ENCODE peak calls at places on chromosome 1, in eight cellular contexts. G, K, Q, E, R, L, S and F are unnamed samples.

GRCh38 chr1:171191992-171192391 is 6.9 kb downstream of the FMO2 start:
- DNase-seq in Q (no peak), S (no peak), E (no peak), G (no peak), R (no peak), K (no peak), L (no peak), F (no peak)

GRCh38 chr1:31843506-31843905 is 27.7 kb upstream of the SPOCD1 start:
- DNase-seq in L (peak; percentile 30), G (peak; percentile 62), Q (no peak), E (no peak), S (no peak), K (no peak), R (peak; percentile 13), F (no peak)

GRCh38 chr1:231039161-231040018 is 664 bp downstream of the FAM89A start:
- DNase-seq in E (no peak), G (peak; percentile 50), L (peak; percentile 36), K (peak; percentile 18), R (peak; percentile 14), Q (no peak), S (peak; percentile 86), F (peak; percentile 87)

GRCh38 chr1:202170726-202171125 is 10.3 kb upstream of the PTPN7 start:
- DNase-seq in E (no peak), G (no peak), K (no peak), R (no peak), L (no peak), Q (no peak), S (no peak), F (no peak)

GRCh38 chr1:167728818-167729410 is 7.1 kb downstream of the MPZL1 start:
- DNase-seq in R (no peak), E (no peak), G (peak; percentile 43), S (no peak), K (no peak), Q (no peak), L (no peak), F (no peak)

GRCh38 chr1:208314431-208314830 is 70.2 kb upstream of the PLXNA2 start:
- DNase-seq in Q (no peak), G (no peak), K (no peak), E (no peak), L (no peak), R (no peak), S (no peak), F (no peak)

GRCh38 chr1:53147171-53147570 is 4.7 kb upstream of the SLC1A7 start:
- DNase-seq in G (no peak), R (no peak), E (no peak), K (no peak), S (no peak), Q (no peak), L (no peak), F (peak; percentile 9)

GRCh38 chr1:51671527-51672325 is 54.8 kb downstream of the OSBPL9 start:
- DNase-seq in G (peak; percentile 68), K (no peak), E (no peak), S (no peak), L (no peak), Q (no peak), R (no peak), F (no peak)

GRCh38 chr1:33577663-33578062 is 105.2 kb downstream of the ZSCAN20 start:
- DNase-seq in K (no peak), R (no peak), Q (no peak), E (no peak), G (no peak), S (no peak), L (no peak), F (no peak)

GRCh38 chr1:38037481-38037939 is 9.1 kb downstream of the POU3F1 start:
- DNase-seq in L (no peak), K (no peak), E (no peak), Q (no peak), G (peak; percentile 75), R (no peak), S (no peak), F (no peak)

GRCh38 chr1:26459573-26460031 is 12.6 kb upstream of the HMGN2 start:
- DNase-seq in E (no peak), R (no peak), S (no peak), K (no peak), Q (no peak), L (no peak), G (no peak), F (no peak)

GRCh38 chr1:28369518-28370219 is at the start of gene PHACTR4:
- DNase-seq in Q (peak; percentile 90), S (peak; percentile 97), L (peak; percentile 93), G (peak; percentile 96), R (peak; percentile 92), E (peak; percentile 44), K (peak; percentile 62), F (peak; percentile 96)

GRCh38 chr1:201427923-201428322 is 6.4 kb upstream of the TNNI1 start:
- DNase-seq in S (no peak), K (no peak), L (no peak), G (no peak), E (no peak), Q (no peak), R (no peak), F (no peak)

GRCh38 chr1:42157667-42158066 is 4.5 kb downstream of the GUCA2B start:
- DNase-seq in S (no peak), R (no peak), G (no peak), E (no peak), L (no peak), K (no peak), Q (no peak), F (no peak)

GRCh38 chr1:42154685-42155084 is 1.5 kb downstream of the GUCA2B start:
- DNase-seq in L (no peak), R (no peak), S (no peak), E (no peak), G (no peak), K (no peak), Q (no peak), F (no peak)

GRCh38 chr1:42152907-42153597 is at the start of gene GUCA2B:
- DNase-seq in K (no peak), Q (no peak), G (no peak), S (no peak), E (no peak), L (no peak), R (no peak), F (no peak)

GRCh38 chr1:42153598-42153995 is 387 bp downstream of the GUCA2B start:
- DNase-seq in Q (no peak), R (no peak), S (no peak), G (no peak), E (no peak), L (no peak), K (no peak), F (no peak)

GRCh38 chr1:42155362-42155761 is 2.2 kb downstream of the GUCA2B start:
- DNase-seq in G (no peak), R (no peak), Q (no peak), S (no peak), E (no peak), L (no peak), K (no peak), F (no peak)
- H3K27ac ChIP-seq in G (no peak overlapping the region), R (no peak overlapping the region), Q (no peak overlapping the region), S (no peak overlapping the region), E (no peak overlapping the region), L (no peak overlapping the region), K (no peak overlapping the region), F (no peak overlapping the region)

DNA sequence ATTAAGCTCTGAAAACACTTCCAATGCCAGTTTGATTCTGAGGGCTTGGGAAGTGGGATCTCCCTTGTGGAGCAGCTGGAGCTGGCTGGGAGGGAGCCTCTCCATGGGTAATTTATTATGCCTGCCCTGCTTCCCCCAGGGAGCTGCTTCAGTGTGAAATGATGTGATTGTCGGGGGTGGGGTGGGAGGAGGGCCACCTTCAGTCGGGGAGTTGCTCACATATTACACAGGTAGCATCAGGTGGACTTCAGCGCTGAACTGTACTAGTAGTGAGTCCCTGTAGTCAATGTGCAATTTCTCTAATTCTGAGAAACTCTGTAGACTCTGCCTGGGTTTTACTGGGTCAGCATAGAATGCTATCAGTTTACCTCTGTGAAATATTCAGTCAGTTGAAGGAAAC is 12.8 kb downstream of the PLA2G2E start:
- DNase-seq in Q (no peak), L (no peak), E (no peak), G (no peak), S (no peak), K (no peak), R (no peak), F (no peak)
- H3K36me3 ChIP-seq in Q (no peaks in the 10 kb centered on the region), L (peaks cover 11% of the 10 kb centered on the region), E (peaks cover 43% of the 10 kb centered on the region), G (peaks cover 25% of the 10 kb centered on the region), S (no peaks in the 10 kb centered on the region), K (peaks cover 51% of the 10 kb centered on the region), R (peaks cover 14% of the 10 kb centered on the region), F (peaks cover 73% of the 10 kb centered on the region)

GRCh38 chr1:16249838-16250241 is 12.9 kb upstream of the CPLANE2 start:
- DNase-seq in S (no peak), L (peak; percentile 50), K (no peak), E (no peak), Q (peak; percentile 87), R (peak; percentile 23), G (peak; percentile 93), F (no peak)

GRCh38 chr1:16245476-16246196 is 8.7 kb upstream of the CPLANE2 start:
- DNase-seq in G (no peak), Q (no peak), R (no peak), E (no peak), L (no peak), S (no peak), K (no peak), F (no peak)

GRCh38 chr1:16246961-16247360 is 10.0 kb upstream of the CPLANE2 start:
- DNase-seq in L (no peak), Q (no peak), E (no peak), G (no peak), K (no peak), R (no peak), S (no peak), F (no peak)

GRCh38 chr1:16248603-16249534 is 11.9 kb upstream of the CPLANE2 start:
- DNase-seq in K (no peak), L (peak; percentile 78), G (peak; percentile 91), Q (peak; percentile 88), S (no peak), R (peak; percentile 94), E (no peak), F (no peak)

GRCh38 chr1:16248007-16248436 is 11.0 kb upstream of the CPLANE2 start:
- DNase-seq in R (no peak), E (no peak), Q (no peak), G (no peak), L (no peak), S (no peak), K (no peak), F (no peak)
- H3K27ac ChIP-seq in R (peak overlapping the region; percentile 83), E (no peak overlapping the region), Q (peak overlapping the region; percentile 95), G (peak overlapping the region; percentile 42), L (peak overlapping the region; percentile 61), S (peak overlapping the region; percentile 53), K (peak overlapping the region; percentile 11), F (no peak overlapping the region)

GRCh38 chr1:246544001-246544400 is 22.1 kb downstream of the TFB2M start:
- DNase-seq in L (no peak), G (no peak), S (no peak), K (no peak), Q (no peak), R (no peak), E (no peak), F (no peak)

GRCh38 chr1:246554201-246554600 is 11.9 kb downstream of the TFB2M start:
- DNase-seq in E (no peak), Q (no peak), S (no peak), R (no peak), G (no peak), L (no peak), K (no peak), F (no peak)

GRCh38 chr1:246552110-246552509 is 14.0 kb downstream of the TFB2M start:
- DNase-seq in K (no peak), E (no peak), R (no peak), Q (no peak), G (no peak), L (no peak), S (no peak), F (no peak)

GRCh38 chr1:246550402-246550801 is 15.7 kb downstream of the TFB2M start:
- DNase-seq in L (no peak), R (no peak), Q (no peak), S (no peak), E (no peak), K (no peak), G (no peak), F (no peak)

GRCh38 chr1:246549665-246550064 is 16.4 kb downstream of the TFB2M start:
- DNase-seq in S (no peak), K (no peak), G (no peak), E (no peak), L (no peak), Q (no peak), R (no peak), F (no peak)
- H3K36me3 ChIP-seq in S (no peaks in the 10 kb centered on the region), K (peaks cover 20% of the 10 kb centered on the region), G (peaks cover 16% of the 10 kb centered on the region), E (peaks cover 21% of the 10 kb centered on the region), L (peaks cover 7% of the 10 kb centered on the region), Q (no peaks in the 10 kb centered on the region), R (no peaks in the 10 kb centered on the region), F (peaks cover 64% of the 10 kb centered on the region)